ENCODE peak calls at places on chromosome 15, in six cellular contexts. One of them, this sample, is unnamed.

GRCh38 chr15:84023636-84024035 is 211.9 kb upstream of the GOLGA6L4 start:
- DNase-seq in GM12878: no peak
- DNase-seq in K562: peak; percentile 62
- DNase-seq in WTC11: peak; percentile 43
- DNase-seq in HepG2: peak; percentile 24
- DNase-seq in H1: peak; percentile 48
- DNase-seq in this sample: peak; percentile 70

GRCh38 chr15:31338879-31339557 is 12.4 kb downstream of the KLF13 start:
- DNase-seq in GM12878: peak; percentile 75
- DNase-seq in K562: peak; percentile 21
- DNase-seq in WTC11: no peak
- DNase-seq in HepG2: peak; percentile 38
- DNase-seq in H1: no peak
- DNase-seq in this sample: peak; percentile 52

GRCh38 chr15:76802411-76802810 is 102.7 kb downstream of the SCAPER start:
- DNase-seq in GM12878: no peak
- DNase-seq in K562: no peak
- DNase-seq in WTC11: no peak
- DNase-seq in HepG2: no peak
- DNase-seq in H1: no peak
- DNase-seq in this sample: peak; percentile 14

GRCh38 chr15:65101418-65101890 is 13.5 kb downstream of the UBAP1L start:
- DNase-seq in GM12878: no peak
- DNase-seq in K562: peak; percentile 68
- DNase-seq in WTC11: peak; percentile 93
- DNase-seq in HepG2: peak; percentile 50
- DNase-seq in H1: peak; percentile 96
- DNase-seq in this sample: peak; percentile 95

GRCh38 chr15:48632651-48633050 is 12.9 kb downstream of the FBN1 start:
- DNase-seq in GM12878: no peak
- DNase-seq in K562: no peak
- DNase-seq in WTC11: no peak
- DNase-seq in HepG2: no peak
- DNase-seq in H1: no peak
- DNase-seq in this sample: no peak

GRCh38 chr15:64807051-64807749 is 18.2 kb downstream of the PIF1 start:
- DNase-seq in GM12878: no peak
- DNase-seq in K562: no peak
- DNase-seq in WTC11: peak; percentile 59
- DNase-seq in HepG2: no peak
- DNase-seq in H1: peak; percentile 75
- DNase-seq in this sample: peak; percentile 81

GRCh38 chr15:60740787-60741354 is 261.9 kb upstream of the ICE2 start:
- DNase-seq in GM12878: no peak
- DNase-seq in K562: no peak
- DNase-seq in WTC11: no peak
- DNase-seq in HepG2: peak; percentile 34
- DNase-seq in H1: no peak
- DNase-seq in this sample: no peak

GRCh38 chr15:31499953-31500808 is 173.5 kb downstream of the KLF13 start:
- DNase-seq in GM12878: no peak
- DNase-seq in K562: no peak
- DNase-seq in WTC11: no peak
- DNase-seq in HepG2: no peak
- DNase-seq in H1: peak; percentile 43
- DNase-seq in this sample: no peak

GRCh38 chr15:61169904-61170695 is 59.0 kb downstream of the RORA start:
- DNase-seq in GM12878: peak; percentile 15
- DNase-seq in K562: no peak
- DNase-seq in WTC11: no peak
- DNase-seq in HepG2: no peak
- DNase-seq in H1: no peak
- DNase-seq in this sample: peak; percentile 52

GRCh38 chr15:90153658-90154057 is 47.5 kb upstream of the SEMA4B start:
- DNase-seq in GM12878: no peak
- DNase-seq in K562: no peak
- DNase-seq in WTC11: no peak
- DNase-seq in HepG2: no peak
- DNase-seq in H1: no peak
- DNase-seq in this sample: no peak

GRCh38 chr15:98900382-98900781 is 107.2 kb downstream of the PGPEP1L start:
- DNase-seq in GM12878: no peak
- DNase-seq in K562: no peak
- DNase-seq in WTC11: no peak
- DNase-seq in HepG2: no peak
- DNase-seq in H1: no peak
- DNase-seq in this sample: peak; percentile 57

GRCh38 chr15:32098033-32098432 is 67.7 kb downstream of the CHRNA7 start:
- DNase-seq in GM12878: no peak
- DNase-seq in K562: no peak
- DNase-seq in WTC11: no peak
- DNase-seq in HepG2: no peak
- DNase-seq in H1: no peak
- DNase-seq in this sample: no peak

GRCh38 chr15:50911641-50912040 is 3.2 kb downstream of the AP4E1 start:
- DNase-seq in GM12878: no peak
- DNase-seq in K562: no peak
- DNase-seq in WTC11: no peak
- DNase-seq in HepG2: no peak
- DNase-seq in H1: no peak
- DNase-seq in this sample: no peak

GRCh38 chr15:43168192-43169107 is 16.8 kb upstream of the CCNDBP1 start:
- DNase-seq in GM12878: no peak
- DNase-seq in K562: peak; percentile 30
- DNase-seq in WTC11: no peak
- DNase-seq in HepG2: no peak
- DNase-seq in H1: no peak
- DNase-seq in this sample: peak; percentile 2

GRCh38 chr15:79593119-79593869 is 161.2 kb downstream of the MINAR1 start:
- DNase-seq in GM12878: no peak
- DNase-seq in K562: peak; percentile 6
- DNase-seq in WTC11: peak; percentile 22
- DNase-seq in HepG2: peak; percentile 13
- DNase-seq in H1: peak; percentile 38
- DNase-seq in this sample: peak; percentile 61

GRCh38 chr15:58742424-58743160 is 6.9 kb downstream of the ADAM10 start:
- DNase-seq in GM12878: no peak
- DNase-seq in K562: no peak
- DNase-seq in WTC11: no peak
- DNase-seq in HepG2: peak; percentile 70
- DNase-seq in H1: no peak
- DNase-seq in this sample: no peak

GRCh38 chr15:76776480-76776879 is 128.7 kb downstream of the SCAPER start:
- DNase-seq in GM12878: no peak
- DNase-seq in K562: no peak
- DNase-seq in WTC11: no peak
- DNase-seq in HepG2: no peak
- DNase-seq in H1: no peak
- DNase-seq in this sample: no peak

GRCh38 chr15:92294759-92295158 is 98.9 kb upstream of the ST8SIA2 start:
- DNase-seq in GM12878: no peak
- DNase-seq in K562: peak; percentile 9
- DNase-seq in WTC11: no peak
- DNase-seq in HepG2: no peak
- DNase-seq in H1: no peak
- DNase-seq in this sample: no peak

GRCh38 chr15:36373549-36373948 is 205.9 kb upstream of the CDIN1 start:
- DNase-seq in GM12878: no peak
- DNase-seq in K562: no peak
- DNase-seq in WTC11: no peak
- DNase-seq in HepG2: no peak
- DNase-seq in H1: no peak
- DNase-seq in this sample: no peak
- TF ChIP-seq CTCF in GM12878: no peak
- TF ChIP-seq CTCF in K562: no peak
- TF ChIP-seq CTCF in WTC11: no peak
- TF ChIP-seq CTCF in HepG2: no peak
- TF ChIP-seq CTCF in H1: no peak
- TF ChIP-seq CTCF in this sample: no peak

DNA sequence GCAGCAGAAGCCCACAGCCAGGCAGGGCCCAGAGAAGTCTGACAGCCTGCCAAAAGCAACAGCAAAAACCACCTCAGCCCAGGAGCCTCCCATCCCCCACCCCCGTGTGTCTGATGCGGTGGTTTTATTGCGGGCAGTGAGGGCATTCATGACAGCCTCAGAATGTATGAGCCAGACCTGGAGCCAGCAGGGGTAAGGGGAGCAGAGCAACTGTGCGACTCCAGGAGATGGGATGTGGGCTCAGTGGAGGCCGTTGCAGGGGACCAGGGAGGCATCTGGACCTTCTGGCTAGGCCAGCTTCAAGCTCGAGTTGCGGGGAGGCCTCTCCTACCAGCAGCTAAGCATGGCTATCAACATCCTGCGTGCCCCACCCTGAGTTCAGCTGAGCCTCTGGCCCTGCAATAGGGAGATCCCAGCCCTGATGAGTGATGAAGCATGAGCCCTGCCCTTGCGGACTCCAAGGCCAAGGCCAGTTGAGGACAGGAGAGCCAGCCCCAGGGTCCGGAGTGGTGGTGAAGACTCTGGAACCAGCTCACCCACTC is 52.5 kb downstream of the CYP11A1 start:
- DNase-seq in GM12878: no peak
- DNase-seq in K562: peak; percentile 47
- DNase-seq in WTC11: no peak
- DNase-seq in HepG2: no peak
- DNase-seq in H1: no peak
- DNase-seq in this sample: no peak
- TF ChIP-seq CREB1 in GM12878: no peak
- TF ChIP-seq CREB1 in K562: no peak
- TF ChIP-seq CREB1 in WTC11: no peak
- TF ChIP-seq CREB1 in HepG2: no peak
- TF ChIP-seq CREB1 in H1: no peak
- TF ChIP-seq CREB1 in this sample: no peak

GRCh38 chr15:67613708-67614107 is 71.2 kb downstream of the MAP2K5 start:
- DNase-seq in GM12878: no peak
- DNase-seq in K562: no peak
- DNase-seq in WTC11: no peak
- DNase-seq in HepG2: no peak
- DNase-seq in H1: no peak
- DNase-seq in this sample: peak; percentile 68
- TF ChIP-seq CTCF in GM12878: peak; percentile 11
- TF ChIP-seq CTCF in K562: peak; percentile 88
- TF ChIP-seq CTCF in WTC11: no peak
- TF ChIP-seq CTCF in HepG2: no peak
- TF ChIP-seq CTCF in H1: peak; percentile 41
- TF ChIP-seq CTCF in this sample: no peak

DNA sequence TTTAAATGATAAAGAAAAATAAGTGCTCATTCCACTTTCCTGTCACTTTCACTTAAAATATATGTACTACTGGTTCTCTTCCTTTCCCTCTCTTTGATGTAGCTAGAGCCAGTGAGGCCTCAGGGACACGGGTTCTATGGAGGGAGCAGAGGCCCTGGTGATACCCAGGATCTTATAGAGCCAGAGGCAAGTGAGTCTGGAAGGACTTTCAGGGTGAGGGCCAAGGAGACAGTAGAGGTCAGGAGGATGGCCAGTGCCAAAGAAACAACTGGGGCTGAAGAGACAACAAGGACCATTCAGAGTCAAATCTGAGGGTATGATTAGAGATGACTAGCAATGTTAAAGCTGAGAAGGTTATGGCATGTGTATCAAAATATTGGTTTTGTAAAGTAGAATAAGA is 124.1 kb upstream of the GOLGA6L6 start:
- DNase-seq in GM12878: no peak
- DNase-seq in K562: no peak
- DNase-seq in WTC11: no peak
- DNase-seq in HepG2: no peak
- DNase-seq in H1: no peak
- DNase-seq in this sample: no peak
- TF ChIP-seq CREB1 in GM12878: no peak
- TF ChIP-seq CREB1 in K562: no peak
- TF ChIP-seq CREB1 in WTC11: no peak
- TF ChIP-seq CREB1 in HepG2: no peak
- TF ChIP-seq CREB1 in H1: no peak
- TF ChIP-seq CREB1 in this sample: no peak